ENCODE peak calls at places on chromosome 16, in five cellular contexts. I is A549, U is lower leg skin, Y is psoas muscle, D is upper lobe of left lung. C is an unnamed sample.

GRCh38 chr16:3717235-3718018 is at the start of gene TRAP1:
- DNase-seq in I (peak), U (peak), Y (peak), D (peak), C (peak)

GRCh38 chr16:46918905-46919792 is 35.0 kb downstream of the GPT2 start:
- DNase-seq in I (no peak), U (no peak), Y (no peak), D (no peak), C (peak)

GRCh38 chr16:68389006-68389405 is 59.3 kb downstream of the SMPD3 start:
- DNase-seq in I (no peak), U (no peak), Y (no peak), D (no peak), C (no peak)

GRCh38 chr16:78005881-78006280 is 16.5 kb upstream of the CLEC3A start:
- DNase-seq in I (peak), U (no peak), Y (no peak), D (no peak), C (no peak)

GRCh38 chr16:30519120-30520049 is 7.0 kb downstream of the ZNF768 start:
- DNase-seq in I (no peak), U (no peak), Y (no peak), D (no peak), C (no peak)

GRCh38 chr16:78784773-78785172 is 685.3 kb downstream of the WWOX start:
- DNase-seq in I (no peak), U (no peak), Y (no peak), D (no peak), C (no peak)

GRCh38 chr16:46822270-46822669 is 8.7 kb downstream of the C16orf87 start:
- DNase-seq in I (no peak), U (no peak), Y (no peak), D (no peak), C (no peak)

GRCh38 chr16:59459811-59460210 is 725.7 kb upstream of the GOT2 start:
- DNase-seq in I (no peak), U (no peak), Y (no peak), D (no peak), C (no peak)

GRCh38 chr16:69883744-69884143 is 67.4 kb upstream of the CLEC18A start:
- DNase-seq in I (no peak), U (no peak), Y (no peak), D (no peak), C (no peak)

GRCh38 chr16:89507834-89508590 is at the start of gene SPG7:
- DNase-seq in I (peak), U (peak), Y (peak), D (peak), C (peak)

GRCh38 chr16:89506791-89507191 is 1.4 kb upstream of the SPG7 start:
- DNase-seq in I (no peak), U (no peak), Y (peak), D (no peak), C (no peak)

GRCh38 chr16:89507219-89507833 is 877 bp upstream of the SPG7 start:
- DNase-seq in I (no peak), U (no peak), Y (no peak), D (no peak), C (no peak)

GRCh38 chr16:89505204-89506112 is 2.7 kb upstream of the SPG7 start:
- DNase-seq in I (peak), U (peak), Y (peak), D (peak), C (peak)

GRCh38 chr16:89506113-89506504 is 2.1 kb upstream of the SPG7 start:
- DNase-seq in I (no peak), U (no peak), Y (no peak), D (no peak), C (no peak)
- H3K4me3 ChIP-seq in I (peak), U (no peak), Y (peak), D (peak), C (no peak)

DNA sequence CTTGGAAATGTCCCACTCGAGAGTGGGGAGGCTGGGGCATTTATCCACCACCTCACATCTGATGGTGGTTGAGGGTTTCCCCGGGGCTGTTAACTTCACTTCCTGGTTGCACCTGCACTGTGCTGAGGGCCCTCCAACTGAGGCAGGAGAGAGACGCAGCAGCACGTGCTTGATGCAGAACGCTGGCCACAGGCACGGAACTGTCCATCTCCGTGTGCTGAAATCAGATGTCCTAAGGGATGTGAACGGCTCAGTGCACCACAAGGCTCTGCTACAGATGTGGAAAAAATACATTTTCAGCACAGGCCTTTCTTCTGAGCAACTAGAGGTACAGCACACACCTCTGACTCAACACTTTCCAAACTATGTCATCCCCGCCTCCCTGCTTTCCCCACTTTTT is 114.8 kb upstream of the C16orf82 start:
- DNase-seq in I (no peak), U (no peak), Y (no peak), D (no peak), C (no peak)
- TF ChIP-seq CTCF in I (no peak), U (no peak), Y (no peak), D (no peak), C (no peak)

DNA sequence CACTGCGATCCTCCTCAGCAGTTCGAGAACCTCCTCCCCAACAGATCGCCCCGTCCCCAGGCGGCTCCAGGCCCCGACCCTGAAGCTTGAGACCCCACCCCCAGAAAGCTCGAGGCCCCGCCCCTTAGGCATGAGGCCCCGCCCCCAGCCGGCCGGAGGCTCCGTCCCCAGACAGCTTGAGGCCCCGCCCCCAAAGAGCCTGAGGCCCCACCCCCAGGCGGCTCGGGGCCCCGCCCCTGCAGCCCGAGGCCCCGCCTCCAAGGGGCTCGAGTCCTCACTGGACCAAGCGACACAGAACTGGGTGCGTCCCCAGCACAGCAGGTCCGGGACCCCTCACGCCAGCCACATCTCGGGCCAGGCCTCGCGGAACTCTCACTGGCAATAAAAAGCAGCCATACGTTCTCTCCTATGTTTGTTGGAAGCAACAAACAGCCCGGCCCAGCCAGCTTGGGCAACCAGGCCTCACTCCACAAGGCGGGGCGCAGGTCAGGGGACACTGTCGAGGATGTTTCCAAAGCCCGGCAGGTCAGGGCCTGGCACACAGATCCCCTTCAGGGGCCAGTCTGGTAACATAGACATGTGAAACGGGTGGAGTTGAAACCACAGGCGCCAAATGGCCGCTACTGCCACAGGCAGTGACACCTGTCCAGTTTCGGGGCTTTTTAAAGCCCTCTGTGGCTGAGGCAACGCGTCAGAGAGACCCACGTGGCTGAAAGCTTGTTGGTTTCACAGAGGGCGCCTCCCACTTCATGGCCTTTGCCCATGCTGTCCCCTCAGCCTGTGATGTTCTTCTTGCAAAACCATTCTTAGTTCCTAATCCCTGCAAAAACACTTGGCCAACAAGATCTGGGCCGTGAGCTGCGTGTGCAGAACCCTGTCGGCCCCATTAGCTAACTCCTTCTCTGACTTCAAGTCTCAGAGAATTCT is 224.2 kb downstream of the PARN start:
- DNase-seq in I (peak), U (peak), Y (peak), D (no peak), C (no peak)
- H3K4me3 ChIP-seq in I (no peak), U (no peak), Y (peak), D (no peak), C (no peak)

DNA sequence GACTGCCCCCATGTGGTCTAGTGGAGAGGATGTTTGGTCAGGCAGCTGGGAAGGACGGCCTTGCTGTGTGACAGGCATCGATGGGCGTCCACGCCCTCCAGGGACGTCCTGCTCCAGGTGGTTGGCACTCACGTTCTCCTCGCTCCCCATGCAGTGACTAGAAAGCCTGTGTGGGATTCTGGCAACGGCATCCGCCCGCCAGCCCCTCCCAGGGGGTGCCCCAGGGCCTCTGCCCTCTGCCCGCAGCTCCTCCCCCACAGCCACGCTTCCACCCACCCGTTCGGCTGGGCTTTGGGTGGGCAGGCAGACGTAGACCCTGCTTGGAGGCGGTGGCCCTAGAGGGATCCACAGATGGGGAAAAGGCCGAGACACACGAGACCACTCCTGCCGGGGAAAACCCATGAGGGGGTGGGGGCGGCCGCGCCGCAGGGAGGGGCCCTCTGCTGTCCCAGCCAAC is 4.7 kb upstream of the IL17C start:
- DNase-seq in I (peak), U (no peak), Y (no peak), D (peak), C (peak)
- TF ChIP-seq CTCF in I (no peak), U (no peak), Y (no peak), D (no peak), C (peak)

DNA sequence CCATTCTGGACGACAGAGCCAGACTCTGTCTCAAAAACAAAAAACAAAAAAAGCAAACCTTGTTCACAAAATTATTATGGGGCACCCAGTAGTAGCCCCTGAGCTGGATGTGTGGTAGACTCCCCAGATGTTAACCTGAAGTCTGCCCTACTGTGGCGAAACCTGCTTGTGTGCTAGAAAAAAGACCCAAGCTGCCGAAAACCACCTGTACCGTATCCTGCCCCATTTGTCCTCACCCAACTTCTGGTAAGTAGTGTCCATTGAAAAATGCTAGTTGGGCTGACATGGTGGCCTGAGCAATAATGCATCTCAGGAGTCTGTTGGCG is 9.1 kb downstream of the RMI2 start:
- DNase-seq in I (no peak), U (no peak), Y (no peak), D (no peak), C (no peak)
- H3K4me3 ChIP-seq in I (no peak), U (no peak), Y (no peak), D (no peak), C (no peak)

DNA sequence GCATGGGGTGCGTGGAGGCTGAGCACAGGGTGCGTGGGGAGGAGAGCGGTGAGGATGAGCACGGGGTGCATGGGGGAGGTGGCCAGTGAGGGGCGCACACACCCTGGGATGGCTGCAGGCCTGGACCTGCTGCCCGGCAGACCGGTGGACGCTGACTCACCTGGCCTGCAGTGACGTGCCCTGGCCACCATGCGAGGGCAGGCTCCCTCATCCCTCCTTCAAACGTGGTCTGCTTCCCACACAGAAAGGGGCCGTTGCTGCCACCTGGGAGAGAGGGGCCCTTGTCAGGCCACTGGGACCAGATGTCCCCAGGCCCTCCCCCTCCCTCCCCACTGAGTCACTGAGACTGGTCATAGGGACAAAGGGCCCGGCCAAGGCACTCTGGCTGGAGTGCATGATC is 20.1 kb upstream of the APRT start:
- DNase-seq in I (no peak), U (no peak), Y (no peak), D (no peak), C (no peak)
- TF ChIP-seq CTCF in I (no peak), U (no peak), Y (no peak), D (no peak), C (no peak)